ENCODE peak calls at places on chromosomes 1 and 21, in six cellular contexts. R is memory B cell; P is CD8-positive, alpha-beta T cell; D is T-cell; A is activated CD4-positive, alpha-beta T cell treated with anti-CD3 and anti-CD28 coated beads for 24 hours; X is GM19239. S is an unnamed sample.

GRCh38 chr1:218351617-218352438 is 6.7 kb downstream of the TGFB2 start:
- DNase-seq in P (no peak), R (peak), A (no peak), X (no peak), D (no peak), S (no peak)

GRCh38 chr1:230495891-230496385 is 69.8 kb upstream of the PGBD5 start:
- DNase-seq in X (no peak), P (no peak), D (no peak), A (no peak), R (no peak), S (no peak)

GRCh38 chr21:37139902-37140301 is 66.8 kb downstream of the TTC3 start:
- DNase-seq in A (no peak), R (no peak), X (no peak), P (no peak), D (no peak), S (no peak)

GRCh38 chr1:12629974-12630760 is 12.2 kb upstream of the DHRS3 start:
- DNase-seq in D (no peak), R (no peak), X (no peak), P (no peak), A (no peak), S (no peak)

GRCh38 chr1:161228032-161228431 is 2.2 kb downstream of the TOMM40L start:
- DNase-seq in D (no peak), X (no peak), A (no peak), R (no peak), P (no peak), S (no peak)

GRCh38 chr1:84997667-84998600 is 1.0 kb upstream of the MCOLN2 start:
- DNase-seq in P (no peak), D (no peak), X (no peak), A (no peak), R (peak), S (no peak)

GRCh38 chr1:38962560-38962959 is 20.9 kb upstream of the RHBDL2 start:
- DNase-seq in D (no peak), P (no peak), R (no peak), A (no peak), X (no peak), S (no peak)

GRCh38 chr1:223001653-223002634 is 141.1 kb downstream of the TLR5 start:
- DNase-seq in A (no peak), D (no peak), P (no peak), X (no peak), R (no peak), S (no peak)

GRCh38 chr1:161068306-161069200 is 1.1 kb downstream of the ARHGAP30 start:
- DNase-seq in A (peak), P (peak), R (peak), X (peak), D (peak), S (peak)

GRCh38 chr1:172357753-172358152 is 62.7 kb upstream of the C1orf105 start:
- DNase-seq in A (no peak), X (no peak), R (no peak), D (no peak), P (no peak), S (no peak)

GRCh38 chr1:236345728-236346127 is 48.4 kb upstream of the EDARADD start:
- DNase-seq in R (no peak), A (no peak), P (no peak), D (no peak), X (no peak), S (no peak)

GRCh38 chr1:7664147-7664892 is 106.8 kb upstream of the VAMP3 start:
- DNase-seq in X (no peak), A (no peak), D (no peak), P (no peak), R (no peak), S (no peak)

GRCh38 chr1:68954841-68955240 is 458.0 kb upstream of the DEPDC1 start:
- DNase-seq in A (no peak), R (no peak), D (no peak), P (no peak), X (no peak), S (no peak)

GRCh38 chr1:9655127-9655723 is 3.7 kb downstream of the PIK3CD start:
- DNase-seq in X (no peak), R (peak), P (peak), D (no peak), A (no peak), S (peak)

GRCh38 chr1:213984387-213985180 is 3.2 kb upstream of the PROX1 start:
- DNase-seq in X (no peak), A (no peak), D (no peak), P (no peak), R (no peak), S (no peak)

GRCh38 chr1:52140633-52141512 is 1.0 kb upstream of the ZFYVE9 start:
- DNase-seq in R (no peak), D (no peak), X (no peak), P (no peak), A (no peak), S (no peak)

GRCh38 chr1:221100196-221100950 is 221.1 kb downstream of the HLX start:
- DNase-seq in D (no peak), X (no peak), R (no peak), P (no peak), A (no peak), S (no peak)

GRCh38 chr1:116881879-116882520 is 27.7 kb upstream of the PTGFRN start:
- DNase-seq in P (no peak), A (no peak), R (no peak), X (no peak), D (peak), S (no peak)

GRCh38 chr21:27813750-27814149 is 846.9 kb upstream of the ADAMTS5 start:
- DNase-seq in D (no peak), A (no peak), X (no peak), R (no peak), P (no peak), S (no peak)

GRCh38 chr1:26677306-26678115 is 18.3 kb upstream of the ARID1A start:
- DNase-seq in R (peak), X (no peak), A (peak), P (peak), D (peak), S (peak)

GRCh38 chr1:217066794-217067193 is 343.6 kb upstream of the ESRRG start:
- DNase-seq in X (no peak), D (no peak), P (no peak), R (no peak), A (no peak), S (no peak)

GRCh38 chr1:25565626-25566025 is 22.2 kb downstream of the LDLRAP1 start:
- DNase-seq in D (no peak), X (no peak), P (no peak), A (no peak), R (no peak), S (no peak)

GRCh38 chr1:45803299-45803780 is at the start of gene MAST2:
- DNase-seq in X (peak), R (peak), D (peak), P (peak), A (peak), S (peak)

GRCh38 chr1:112614460-112615065 is 4.4 kb downstream of the ST7L start:
- DNase-seq in D (no peak), P (no peak), X (no peak), A (no peak), R (no peak), S (no peak)

GRCh38 chr21:26837539-26837938 is 7.7 kb downstream of the ADAMTS1 start:
- DNase-seq in A (no peak), R (no peak), P (no peak), X (no peak), D (no peak), S (no peak)

GRCh38 chr1:40583980-40584379 is 52.5 kb downstream of the ZNF684 start:
- DNase-seq in A (no peak), R (no peak), D (no peak), P (no peak), X (no peak), S (no peak)

GRCh38 chr1:183270541-183271141 is 84.6 kb downstream of the LAMC2 start:
- DNase-seq in A (no peak), R (no peak), D (no peak), P (no peak), X (no peak), S (no peak)

GRCh38 chr1:31765041-31765467 is 914 bp upstream of the ADGRB2 start:
- DNase-seq in A (no peak), D (no peak), R (no peak), X (no peak), P (no peak), S (no peak)

GRCh38 chr1:30417001-30417700 is 306.2 kb downstream of the MATN1 start:
- DNase-seq in X (no peak), R (peak), A (no peak), D (no peak), P (peak), S (no peak)

S was measured in activated CD8-positive, alpha-beta memory T cell treated with anti-CD3 and anti-CD28 coated beads for 48 hours.